ENCODE peak calls at places on chromosome 9, in six cellular contexts. One of them, this sample, is unnamed.

GRCh38 chr9:36789886-36790285 is 217.2 kb downstream of the MELK start:
- DNase-seq in neuronal stem cell: no peak
- DNase-seq in H9: no peak
- DNase-seq in H1: no peak
- DNase-seq in mesenchymal stem cell: no peak
- DNase-seq in IMR-90: no peak
- DNase-seq in this sample: peak

GRCh38 chr9:120730661-120731514 is 16.6 kb upstream of the MEGF9 start:
- DNase-seq in H1: no peak
- DNase-seq in IMR-90: peak
- DNase-seq in neuronal stem cell: peak
- DNase-seq in mesenchymal stem cell: peak
- DNase-seq in H9: no peak
- DNase-seq in this sample: no peak

GRCh38 chr9:132175431-132175830 is 13.6 kb downstream of the NTNG2 start:
- DNase-seq in H9: no peak
- DNase-seq in IMR-90: no peak
- DNase-seq in H1: no peak
- DNase-seq in neuronal stem cell: no peak
- DNase-seq in mesenchymal stem cell: no peak
- DNase-seq in this sample: no peak

GRCh38 chr9:98315551-98316060 is 60.2 kb upstream of the TBC1D2 start:
- DNase-seq in H1: peak
- DNase-seq in H9: peak
- DNase-seq in mesenchymal stem cell: peak
- DNase-seq in IMR-90: peak
- DNase-seq in neuronal stem cell: peak
- DNase-seq in this sample: peak

GRCh38 chr9:69204869-69205268 is 30.8 kb downstream of the TJP2 start:
- DNase-seq in neuronal stem cell: no peak
- DNase-seq in IMR-90: peak
- DNase-seq in H9: no peak
- DNase-seq in H1: no peak
- DNase-seq in mesenchymal stem cell: peak
- DNase-seq in this sample: peak

GRCh38 chr9:23559522-23559921 is 266.5 kb downstream of the ELAVL2 start:
- DNase-seq in neuronal stem cell: no peak
- DNase-seq in H1: no peak
- DNase-seq in H9: no peak
- DNase-seq in IMR-90: no peak
- DNase-seq in mesenchymal stem cell: no peak
- DNase-seq in this sample: no peak

GRCh38 chr9:70574222-70574837 is 159.9 kb upstream of the KLF9 start:
- DNase-seq in neuronal stem cell: no peak
- DNase-seq in IMR-90: peak
- DNase-seq in H9: no peak
- DNase-seq in H1: no peak
- DNase-seq in mesenchymal stem cell: peak
- DNase-seq in this sample: no peak

GRCh38 chr9:4760122-4760521 is 19.1 kb upstream of the AK3 start:
- DNase-seq in H1: no peak
- DNase-seq in mesenchymal stem cell: no peak
- DNase-seq in H9: no peak
- DNase-seq in neuronal stem cell: no peak
- DNase-seq in IMR-90: no peak
- DNase-seq in this sample: no peak

GRCh38 chr9:112112941-112113399 is 62.1 kb downstream of the SUSD1 start:
- DNase-seq in IMR-90: no peak
- DNase-seq in mesenchymal stem cell: no peak
- DNase-seq in neuronal stem cell: no peak
- DNase-seq in H9: peak
- DNase-seq in H1: peak
- DNase-seq in this sample: peak

GRCh38 chr9:80028501-80028900 is 456.7 kb downstream of the TLE4 start:
- DNase-seq in H1: no peak
- DNase-seq in mesenchymal stem cell: no peak
- DNase-seq in neuronal stem cell: no peak
- DNase-seq in IMR-90: no peak
- DNase-seq in H9: no peak
- DNase-seq in this sample: no peak

DNA sequence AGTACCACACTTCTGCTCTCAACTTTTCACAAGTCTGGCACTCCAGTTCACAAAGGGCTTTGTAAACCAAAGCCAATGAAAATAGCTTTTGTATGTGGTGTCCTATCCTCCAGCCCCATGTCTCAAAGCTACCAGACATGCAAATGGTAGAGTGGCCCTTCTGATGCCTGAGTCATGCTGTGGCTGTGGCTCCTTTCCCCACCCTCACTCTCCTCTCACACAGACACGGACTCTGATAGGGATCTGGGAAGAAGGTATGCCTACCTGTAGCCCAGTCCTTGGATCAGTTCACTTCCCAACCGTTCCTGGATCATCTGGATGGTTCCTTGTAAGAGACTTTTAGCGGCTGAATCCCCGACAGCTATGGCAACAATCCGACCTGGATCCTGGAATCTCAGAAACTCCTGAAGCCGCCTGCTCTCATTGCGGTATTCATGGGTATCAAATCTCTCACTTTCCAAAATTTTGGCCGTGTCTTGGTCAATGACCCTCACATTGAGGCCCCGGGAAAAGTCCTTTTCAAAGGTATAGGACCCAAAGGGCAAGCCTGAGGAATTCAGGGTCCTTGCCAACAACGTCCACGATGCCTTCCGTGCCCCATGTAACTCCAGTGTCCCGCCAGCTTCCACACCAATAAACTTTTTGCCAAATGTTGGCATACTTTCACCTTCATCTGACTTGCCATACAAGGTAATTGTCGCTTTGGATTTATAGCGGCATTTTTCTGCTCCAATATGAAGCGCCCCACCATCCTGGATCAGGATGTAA is 23.4 kb downstream of the CEMIP2 start:
- DNase-seq in neuronal stem cell: no peak
- DNase-seq in H9: no peak
- DNase-seq in mesenchymal stem cell: no peak
- DNase-seq in IMR-90: no peak
- DNase-seq in H1: no peak
- DNase-seq in this sample: peak
- H3K18ac ChIP-seq in neuronal stem cell: no peak
- H3K18ac ChIP-seq in H9: no peak
- H3K18ac ChIP-seq in mesenchymal stem cell: no peak
- H3K18ac ChIP-seq in IMR-90: no peak
- H3K18ac ChIP-seq in H1: peak
- H3K18ac ChIP-seq in this sample: peak

DNA sequence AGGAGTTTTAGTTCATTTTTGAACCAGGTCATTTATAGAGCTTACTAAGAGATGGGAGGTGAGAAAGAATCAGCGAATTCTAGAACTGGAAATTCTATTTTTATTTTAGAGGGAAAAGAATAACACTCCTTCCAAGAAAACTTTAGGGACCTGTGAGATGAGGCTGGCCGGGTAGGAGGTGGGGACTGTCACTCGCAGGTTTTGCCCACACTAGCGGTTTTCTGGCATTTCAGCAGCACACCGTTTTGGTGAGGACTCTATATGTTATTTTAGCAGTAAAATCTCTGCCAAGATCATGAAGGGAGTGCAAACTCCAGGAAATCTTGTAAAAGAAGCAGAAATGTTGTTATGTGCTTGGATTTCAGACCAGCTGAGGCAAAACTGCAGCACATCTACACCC is 470.5 kb downstream of the PSAT1 start:
- DNase-seq in neuronal stem cell: no peak
- DNase-seq in H1: no peak
- DNase-seq in H9: no peak
- DNase-seq in IMR-90: no peak
- DNase-seq in mesenchymal stem cell: no peak
- DNase-seq in this sample: no peak
- H2AFZ ChIP-seq in neuronal stem cell: no peak
- H2AFZ ChIP-seq in H1: no peak
- H2AFZ ChIP-seq in H9: no peak
- H2AFZ ChIP-seq in IMR-90: no peak
- H2AFZ ChIP-seq in mesenchymal stem cell: no peak
- H2AFZ ChIP-seq in this sample: no peak

GRCh38 chr9:38091310-38092199 is 22.5 kb upstream of the SHB start:
- DNase-seq in H9: no peak
- DNase-seq in mesenchymal stem cell: no peak
- DNase-seq in H1: no peak
- DNase-seq in IMR-90: no peak
- DNase-seq in neuronal stem cell: no peak
- DNase-seq in this sample: no peak
- H3K18ac ChIP-seq in H9: no peak
- H3K18ac ChIP-seq in mesenchymal stem cell: no peak
- H3K18ac ChIP-seq in H1: no peak
- H3K18ac ChIP-seq in IMR-90: no peak
- H3K18ac ChIP-seq in neuronal stem cell: no peak
- H3K18ac ChIP-seq in this sample: no peak

DNA sequence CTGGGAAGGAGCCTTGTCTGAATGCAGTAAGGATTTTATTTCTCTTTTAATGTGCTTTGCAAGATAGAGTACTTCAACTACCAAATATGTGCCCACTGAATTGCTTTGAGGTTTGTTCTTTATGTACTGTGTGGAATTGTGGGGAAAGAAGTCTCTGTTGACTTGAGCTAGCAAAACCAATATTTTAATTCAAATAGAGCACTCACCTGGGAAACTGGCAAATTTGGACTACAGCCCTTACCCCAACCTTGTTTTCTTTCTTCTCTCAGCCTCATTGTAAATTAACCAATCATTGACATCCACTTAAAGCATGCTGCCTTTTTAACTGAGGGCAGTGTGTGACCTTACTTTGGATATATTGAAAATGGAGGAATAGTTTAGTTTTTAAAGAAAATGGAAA is 409.0 kb downstream of the SPATA31D1 start:
- DNase-seq in H1: no peak
- DNase-seq in IMR-90: no peak
- DNase-seq in H9: no peak
- DNase-seq in mesenchymal stem cell: no peak
- DNase-seq in neuronal stem cell: no peak
- DNase-seq in this sample: no peak
- H2AFZ ChIP-seq in H1: no peak
- H2AFZ ChIP-seq in IMR-90: no peak
- H2AFZ ChIP-seq in H9: no peak
- H2AFZ ChIP-seq in mesenchymal stem cell: no peak
- H2AFZ ChIP-seq in neuronal stem cell: no peak
- H2AFZ ChIP-seq in this sample: no peak

GRCh38 chr9:81685763-81686613 is 3.4 kb downstream of the TLE1 start:
- DNase-seq in H1: no peak
- DNase-seq in neuronal stem cell: no peak
- DNase-seq in IMR-90: peak
- DNase-seq in mesenchymal stem cell: peak
- DNase-seq in H9: no peak
- DNase-seq in this sample: peak

GRCh38 chr9:81689343-81690175 is at the start of gene TLE1:
- DNase-seq in IMR-90: peak
- DNase-seq in mesenchymal stem cell: peak
- DNase-seq in H1: peak
- DNase-seq in neuronal stem cell: peak
- DNase-seq in H9: peak
- DNase-seq in this sample: peak

GRCh38 chr9:81687521-81688261 is 1.7 kb downstream of the TLE1 start:
- DNase-seq in H1: peak
- DNase-seq in neuronal stem cell: peak
- DNase-seq in IMR-90: no peak
- DNase-seq in mesenchymal stem cell: peak
- DNase-seq in H9: peak
- DNase-seq in this sample: peak

GRCh38 chr9:81683704-81684103 is 5.6 kb downstream of the TLE1 start:
- DNase-seq in IMR-90: no peak
- DNase-seq in H9: no peak
- DNase-seq in mesenchymal stem cell: no peak
- DNase-seq in neuronal stem cell: no peak
- DNase-seq in H1: no peak
- DNase-seq in this sample: no peak

GRCh38 chr9:81686614-81687520 is 2.5 kb downstream of the TLE1 start:
- DNase-seq in H9: peak
- DNase-seq in mesenchymal stem cell: peak
- DNase-seq in H1: peak
- DNase-seq in IMR-90: peak
- DNase-seq in neuronal stem cell: peak
- DNase-seq in this sample: peak
- H3K18ac ChIP-seq in H9: no peak
- H3K18ac ChIP-seq in mesenchymal stem cell: peak
- H3K18ac ChIP-seq in H1: peak
- H3K18ac ChIP-seq in IMR-90: peak
- H3K18ac ChIP-seq in neuronal stem cell: peak
- H3K18ac ChIP-seq in this sample: peak

DNA sequence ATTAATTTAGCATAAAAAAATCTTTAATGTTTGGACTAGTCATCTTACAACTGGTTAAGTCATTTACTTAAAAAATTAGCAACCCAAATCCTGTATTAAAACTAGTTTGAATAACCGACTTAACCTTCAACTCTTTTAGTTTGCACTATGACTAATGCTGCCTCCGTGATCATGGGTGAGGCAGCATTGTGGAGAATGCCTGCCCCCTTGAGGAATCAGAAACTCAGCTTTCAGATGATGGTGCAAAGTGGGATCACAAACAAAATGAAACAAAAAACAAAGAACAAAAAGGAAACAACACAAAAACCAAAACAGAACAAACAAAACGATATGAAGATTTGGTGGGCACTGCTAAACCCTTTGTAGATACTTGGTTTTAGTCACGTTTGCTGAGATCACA is 127.0 kb upstream of the PALM2AKAP2 start:
- DNase-seq in H9: no peak
- DNase-seq in neuronal stem cell: no peak
- DNase-seq in mesenchymal stem cell: peak
- DNase-seq in H1: no peak
- DNase-seq in IMR-90: peak
- DNase-seq in this sample: peak
- H2AFZ ChIP-seq in H9: no peak
- H2AFZ ChIP-seq in neuronal stem cell: no peak
- H2AFZ ChIP-seq in mesenchymal stem cell: no peak
- H2AFZ ChIP-seq in H1: no peak
- H2AFZ ChIP-seq in IMR-90: no peak
- H2AFZ ChIP-seq in this sample: no peak

GRCh38 chr9:109771796-109772525 is 8.0 kb upstream of the PALM2AKAP2 start:
- DNase-seq in H1: no peak
- DNase-seq in H9: no peak
- DNase-seq in neuronal stem cell: no peak
- DNase-seq in IMR-90: peak
- DNase-seq in mesenchymal stem cell: peak
- DNase-seq in this sample: no peak
- H3K18ac ChIP-seq in H1: peak
- H3K18ac ChIP-seq in H9: peak
- H3K18ac ChIP-seq in neuronal stem cell: peak
- H3K18ac ChIP-seq in IMR-90: peak
- H3K18ac ChIP-seq in mesenchymal stem cell: peak
- H3K18ac ChIP-seq in this sample: peak

DNA sequence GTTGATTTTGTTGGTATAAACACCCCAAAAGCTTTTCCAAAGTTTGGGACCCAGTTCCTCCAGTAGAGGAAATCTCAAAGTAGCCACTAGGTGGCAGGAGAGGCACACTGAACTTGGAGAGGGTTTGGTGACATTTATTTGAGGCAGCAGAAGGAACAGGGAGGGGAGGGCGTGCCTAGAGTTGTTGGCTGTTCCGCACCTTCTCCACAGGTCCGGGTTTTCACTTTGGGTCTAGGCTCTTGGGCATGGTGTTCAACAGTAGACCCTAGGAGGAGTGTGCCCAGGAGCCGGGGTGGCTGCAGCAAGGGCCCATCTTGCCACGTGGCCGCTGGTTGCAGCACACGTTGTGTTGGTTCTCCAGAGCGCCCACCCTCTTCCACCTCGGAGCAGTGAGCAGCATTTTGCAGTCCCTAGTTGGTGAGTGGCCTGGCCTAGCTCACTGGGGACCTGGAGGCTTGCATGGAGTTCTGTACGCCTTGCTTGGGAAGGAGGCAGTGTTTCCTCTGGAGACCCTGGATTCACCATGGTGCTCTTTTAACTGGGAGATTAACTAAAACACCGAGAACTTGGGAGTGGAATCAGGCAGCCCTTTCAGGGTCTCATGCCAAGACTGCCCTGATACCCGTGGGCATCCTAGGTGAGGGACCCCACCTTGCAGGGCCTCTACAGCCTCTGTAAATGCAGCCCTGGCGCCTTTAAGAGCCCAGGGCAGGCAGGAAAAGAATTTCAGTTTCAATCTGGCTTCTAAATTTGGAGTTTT is 28.2 kb downstream of the PTPA start:
- DNase-seq in mesenchymal stem cell: peak
- DNase-seq in H1: peak
- DNase-seq in neuronal stem cell: peak
- DNase-seq in H9: peak
- DNase-seq in IMR-90: peak
- DNase-seq in this sample: peak
- H2AFZ ChIP-seq in mesenchymal stem cell: no peak
- H2AFZ ChIP-seq in H1: no peak
- H2AFZ ChIP-seq in neuronal stem cell: peak
- H2AFZ ChIP-seq in H9: no peak
- H2AFZ ChIP-seq in IMR-90: peak
- H2AFZ ChIP-seq in this sample: peak